ENCODE peak calls at places on chromosome 3, in four cellular contexts. Q, G, V and A are unnamed samples.

GRCh38 chr3:9704343-9705322 is 1.0 kb downstream of the CPNE9 start:
- DNase-seq in Q (no peak), G (peak; percentile 5), V (no peak), A (no peak)

GRCh38 chr3:187880438-187880837 is 135.2 kb upstream of the BCL6 start:
- DNase-seq in Q (no peak), G (peak; percentile 70), V (no peak), A (no peak)

GRCh38 chr3:12175137-12175593 is 16.5 kb upstream of the TIMP4 start:
- DNase-seq in Q (no peak), G (no peak), V (no peak), A (no peak)

GRCh38 chr3:42657675-42658074 is 4.2 kb downstream of the ZBTB47 start:
- DNase-seq in Q (no peak), G (no peak), V (no peak), A (no peak)

GRCh38 chr3:151468284-151468917 is 7.5 kb upstream of the IGSF10 start:
- DNase-seq in Q (peak; percentile 79), G (peak; percentile 62), V (no peak), A (peak; percentile 50)

GRCh38 chr3:110292102-110292501 is 779.5 kb upstream of the NECTIN3 start:
- DNase-seq in Q (no peak), G (no peak), V (no peak), A (no peak)

GRCh38 chr3:25854635-25855034 is 64.7 kb downstream of the OXSM start:
- DNase-seq in Q (no peak), G (peak; percentile 72), V (no peak), A (no peak)

GRCh38 chr3:194136519-194137313 is 768 bp downstream of the HES1 start:
- DNase-seq in Q (no peak), G (peak; percentile 13), V (no peak), A (no peak)

GRCh38 chr3:135500034-135500433 is 465.5 kb upstream of the PPP2R3A start:
- DNase-seq in Q (no peak), G (no peak), V (no peak), A (no peak)

GRCh38 chr3:8764528-8764927 is 4.9 kb downstream of the OXTR start:
- DNase-seq in Q (no peak), G (no peak), V (no peak), A (no peak)

GRCh38 chr3:131549340-131549739 is 46.6 kb upstream of the MRPL3 start:
- DNase-seq in Q (no peak), G (peak; percentile 13), V (no peak), A (no peak)

GRCh38 chr3:184716652-184717607 is 5.1 kb upstream of the MAGEF1 start:
- DNase-seq in Q (no peak), G (peak; percentile 73), V (peak; percentile 18), A (no peak)

GRCh38 chr3:124981472-124981871 is 46.9 kb upstream of the MUC13 start:
- DNase-seq in Q (peak; percentile 19), G (no peak), V (no peak), A (no peak)

GRCh38 chr3:177935008-177935407 is 601.2 kb upstream of the KCNMB2 start:
- DNase-seq in Q (no peak), G (no peak), V (no peak), A (no peak)